ENCODE peak calls at places on chromosomes 3 and 15, in six cellular contexts. T, S, K, V, C and M are unnamed samples.

GRCh38 chr3:188950832-188951489 is 220.8 kb upstream of the TPRG1 start:
- DNase-seq in K (peak; percentile 92), T (peak; percentile 60), C (peak; percentile 98), S (peak; percentile 92), V (peak; percentile 70), M (peak; percentile 98)

GRCh38 chr3:157416347-157417087 is 20.1 kb upstream of the PTX3 start:
- DNase-seq in S (no peak), K (no peak), T (no peak), C (no peak), V (no peak), M (no peak)

GRCh38 chr15:83092309-83092976 is 15.0 kb upstream of the TM6SF1 start:
- DNase-seq in C (peak; percentile 50), T (no peak), S (peak; percentile 34), V (peak; percentile 36), K (peak; percentile 76), M (peak; percentile 17)

GRCh38 chr3:196996454-196997265 is 28.0 kb upstream of the PIGZ start:
- DNase-seq in V (no peak), C (no peak), S (no peak), K (no peak), T (no peak), M (no peak)

GRCh38 chr15:54707805-54708752 is 488.7 kb downstream of the RSL24D1 start:
- DNase-seq in C (no peak), T (no peak), V (no peak), S (no peak), K (peak; percentile 19), M (no peak)

GRCh38 chr3:152051501-152052404 is 178.3 kb downstream of the SUCNR1 start:
- DNase-seq in K (no peak), V (no peak), T (no peak), S (no peak), C (peak; percentile 38), M (peak; percentile 65)

GRCh38 chr15:51121118-51121517 is 26.4 kb upstream of the TNFAIP8L3 start:
- DNase-seq in V (no peak), S (peak; percentile 87), K (no peak), T (no peak), C (peak; percentile 99), M (peak; percentile 98)

GRCh38 chr3:65751123-65751700 is 287.5 kb downstream of the MAGI1 start:
- DNase-seq in K (peak; percentile 62), V (peak; percentile 33), C (no peak), T (peak; percentile 14), S (peak; percentile 16), M (peak; percentile 65)

GRCh38 chr15:66948294-66948693 is 117.1 kb upstream of the SMAD3 start:
- DNase-seq in S (no peak), C (peak; percentile 62), K (no peak), T (no peak), V (no peak), M (peak; percentile 73)

GRCh38 chr3:141368062-141368924 is at the start of gene ZBTB38:
- DNase-seq in V (peak; percentile 93), T (peak; percentile 93), K (peak; percentile 96), S (peak; percentile 88), C (peak; percentile 95), M (peak; percentile 93)

GRCh38 chr3:4589475-4590111 is 96.4 kb downstream of the ITPR1 start:
- DNase-seq in S (peak; percentile 83), C (no peak), K (peak; percentile 78), V (no peak), T (no peak), M (no peak)

GRCh38 chr3:178382388-178383061 is 153.7 kb upstream of the KCNMB2 start:
- DNase-seq in T (no peak), V (no peak), K (no peak), S (no peak), C (peak; percentile 97), M (peak; percentile 70)

GRCh38 chr3:188170461-188171459 is 16.8 kb downstream of the LPP start:
- DNase-seq in K (no peak), T (no peak), C (no peak), S (no peak), V (no peak), M (no peak)

GRCh38 chr3:49610881-49611280 is 56.6 kb downstream of the BSN start:
- DNase-seq in K (no peak), S (no peak), T (no peak), V (no peak), C (no peak), M (peak; percentile 26)

GRCh38 chr3:58217209-58217811 is 6.5 kb upstream of the DNASE1L3 start:
- DNase-seq in C (peak; percentile 51), S (peak; percentile 58), K (peak; percentile 87), T (peak; percentile 60), V (peak; percentile 73), M (peak; percentile 78)

GRCh38 chr3:143236226-143236964 is 116.8 kb downstream of the CHST2 start:
- DNase-seq in V (no peak), K (no peak), S (no peak), C (no peak), T (no peak), M (no peak)

GRCh38 chr15:85403745-85404144 is 23.3 kb downstream of the AKAP13 start:
- DNase-seq in C (peak; percentile 40), S (no peak), V (no peak), T (no peak), K (no peak), M (peak; percentile 69)

GRCh38 chr15:39908186-39908585 is 11.9 kb downstream of the GPR176 start:
- DNase-seq in T (no peak), V (no peak), K (no peak), C (peak; percentile 87), S (no peak), M (peak; percentile 95)

GRCh38 chr3:152400912-152401311 is 132.2 kb downstream of the MBNL1 start:
- DNase-seq in T (no peak), V (no peak), C (peak; percentile 85), S (no peak), K (no peak), M (peak; percentile 80)

GRCh38 chr3:120093923-120094775 is at the start of gene GSK3B:
- DNase-seq in S (peak; percentile 77), K (no peak), T (no peak), C (no peak), V (peak; percentile 78), M (peak; percentile 88)

GRCh38 chr3:21447471-21448205 is 303.4 kb downstream of the ZNF385D start:
- DNase-seq in V (no peak), T (no peak), K (no peak), S (no peak), C (peak; percentile 85), M (peak; percentile 50)

GRCh38 chr15:48361690-48362089 is 30.5 kb downstream of the DUT start:
- DNase-seq in K (no peak), V (no peak), S (no peak), C (no peak), T (no peak), M (peak; percentile 42)

GRCh38 chr3:56915969-56916586 is 114.3 kb upstream of the ARHGEF3 start:
- DNase-seq in S (peak; percentile 51), T (peak; percentile 30), C (no peak), K (peak; percentile 70), V (peak; percentile 49), M (no peak)

GRCh38 chr3:194270627-194271458 is 80.3 kb downstream of the CPN2 start:
- DNase-seq in V (peak; percentile 68), C (peak; percentile 60), K (peak; percentile 95), T (peak; percentile 82), S (peak; percentile 78), M (peak; percentile 63)

DNA sequence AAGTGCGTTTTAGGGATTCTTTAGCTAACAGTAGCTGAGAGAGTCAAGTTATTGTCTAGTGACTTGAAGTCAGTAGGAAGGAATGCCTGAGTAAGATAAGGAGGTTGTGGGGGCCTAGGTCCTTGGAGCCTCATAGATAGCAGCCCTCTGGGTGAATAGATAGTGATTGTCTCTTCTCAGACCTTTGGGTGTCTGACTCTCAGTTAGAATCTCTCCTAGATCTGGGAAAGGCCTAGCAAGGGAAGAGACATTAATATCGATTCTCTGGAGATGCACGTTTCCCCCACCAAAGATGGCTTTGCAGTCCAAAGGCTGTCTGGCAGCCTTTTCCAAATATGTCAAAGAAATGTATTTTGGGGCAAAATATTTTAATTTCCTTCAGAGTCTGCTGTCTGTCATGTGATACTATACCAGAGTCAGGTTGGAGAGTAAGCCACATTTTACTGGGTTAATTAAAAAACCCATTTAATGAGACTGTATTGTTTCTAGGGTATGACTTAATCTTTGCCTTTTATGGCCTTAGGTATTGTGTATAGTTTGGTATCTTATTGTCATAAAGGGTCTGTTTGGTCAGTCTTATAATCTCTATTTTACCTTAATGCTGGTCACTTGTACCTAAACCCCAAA is 92.2 kb downstream of the ST6GAL1 start:
- DNase-seq in C (no peak), T (no peak), S (no peak), K (no peak), V (no peak), M (no peak)
- H3K27ac ChIP-seq in C (no peak overlapping the region), T (no peak overlapping the region), S (no peak overlapping the region), K (no peak overlapping the region), V (no peak overlapping the region), M (no peak overlapping the region)

GRCh38 chr3:114449271-114450007 is 155.6 kb downstream of the TIGIT start:
- DNase-seq in S (no peak), K (no peak), C (no peak), V (no peak), T (no peak), M (peak; percentile 50)

GRCh38 chr3:114451051-114451451 is 157.2 kb downstream of the TIGIT start:
- DNase-seq in K (no peak), V (no peak), C (no peak), S (no peak), T (no peak), M (peak; percentile 28)

GRCh38 chr3:114447950-114448479 is 154.2 kb downstream of the TIGIT start:
- DNase-seq in V (no peak), C (no peak), K (no peak), S (no peak), T (no peak), M (no peak)

GRCh38 chr3:114451561-114452018 is 157.8 kb downstream of the TIGIT start:
- DNase-seq in V (peak; percentile 11), C (peak; percentile 37), T (no peak), S (peak; percentile 24), K (peak; percentile 80), M (peak; percentile 43)

GRCh38 chr3:114450008-114450596 is 156.3 kb downstream of the TIGIT start:
- DNase-seq in K (no peak), T (no peak), V (no peak), C (no peak), S (no peak), M (no peak)
- H3K4me3 ChIP-seq in K (no peak overlapping the region), T (peak overlapping the region; percentile 15), V (no peak overlapping the region), C (peak overlapping the region; percentile 37), S (peak overlapping the region; percentile 8), M (peak overlapping the region; percentile 59)

DNA sequence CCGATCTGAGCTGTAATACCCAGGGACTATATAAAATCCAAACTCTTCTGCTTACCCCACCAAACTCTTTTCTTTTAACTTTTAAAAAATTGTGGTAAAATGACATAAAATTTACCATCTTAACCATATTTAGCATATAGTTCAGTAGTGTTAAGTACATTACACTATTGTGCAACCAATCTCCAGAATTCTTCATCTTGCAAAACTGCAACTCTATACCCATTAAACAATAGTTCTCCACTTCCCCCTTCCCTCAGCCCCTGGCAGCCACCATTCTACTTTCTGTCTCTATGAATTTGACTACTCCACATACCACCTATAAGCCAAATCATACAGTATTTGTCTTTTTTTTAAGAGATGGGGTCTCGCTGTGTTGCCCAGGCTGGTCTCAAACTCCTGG is 38.7 kb downstream of the SENP8 start:
- DNase-seq in S (no peak), T (no peak), C (no peak), V (no peak), K (no peak), M (no peak)
- H3K4me1 ChIP-seq in S (no peaks in the 10 kb centered on the region), T (peaks cover 13% of the 10 kb centered on the region), C (peaks cover 11% of the 10 kb centered on the region), V (peaks cover 7% of the 10 kb centered on the region), K (no peaks in the 10 kb centered on the region), M (peaks cover 6% of the 10 kb centered on the region)

DNA sequence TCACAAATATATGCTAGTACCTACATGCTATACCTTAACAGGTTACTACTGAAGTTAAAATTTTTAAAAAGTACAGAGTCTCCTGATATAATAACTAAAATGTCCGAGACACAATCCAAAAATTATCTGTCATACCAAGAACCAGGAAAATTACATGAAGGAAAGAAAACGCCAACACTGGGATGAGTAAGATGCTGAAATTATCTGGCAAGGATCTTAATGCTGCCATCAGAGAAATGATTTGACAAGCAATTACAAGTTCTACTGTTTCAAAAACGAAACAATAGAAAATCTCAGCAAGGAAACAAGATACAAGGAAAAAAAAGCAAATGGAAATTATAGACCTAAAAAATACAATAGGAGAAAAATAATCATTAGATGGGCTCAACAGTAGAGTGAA is 92.5 kb downstream of the UBE3A start:
- DNase-seq in K (no peak), T (no peak), S (no peak), C (no peak), V (no peak), M (no peak)
- H3K27ac ChIP-seq in K (peak overlapping the region; percentile 97), T (peak overlapping the region; percentile 68), S (no peak overlapping the region), C (no peak overlapping the region), V (no peak overlapping the region), M (no peak overlapping the region)